ENCODE peak calls at places on chromosomes 7 and 10, in six cellular contexts. J is GM12878, P is HepG2, D is HCT116, N is K562, Y is H1. C is an unnamed sample.

GRCh38 chr7:45579386-45579785 is 5.2 kb downstream of the ADCY1 start:
- DNase-seq in J (no peak), P (no peak), D (no peak), N (peak), Y (no peak), C (no peak)

GRCh38 chr10:8404721-8405120 is 350.2 kb downstream of the GATA3 start:
- DNase-seq in J (peak), P (no peak), D (no peak), N (no peak), Y (no peak), C (no peak)

GRCh38 chr7:3738964-3739363 is 437.9 kb downstream of the SDK1 start:
- DNase-seq in J (no peak), P (no peak), D (no peak), N (no peak), Y (no peak), C (no peak)

GRCh38 chr7:96870934-96871333 is 134.4 kb upstream of the DLX6 start:
- DNase-seq in J (no peak), P (no peak), D (no peak), N (no peak), Y (no peak), C (no peak)

GRCh38 chr10:102112210-102112817 is 7.9 kb downstream of the LDB1 start:
- DNase-seq in J (no peak), P (no peak), D (no peak), N (peak), Y (no peak), C (no peak)

GRCh38 chr10:122487231-122487765 is 25.9 kb downstream of the HTRA1 start:
- DNase-seq in J (no peak), P (no peak), D (no peak), N (no peak), Y (no peak), C (no peak)

GRCh38 chr7:5083291-5083690 is 37.6 kb downstream of the RBAK start:
- DNase-seq in J (no peak), P (no peak), D (no peak), N (peak), Y (no peak), C (no peak)

GRCh38 chr10:117654105-117654504 is 111.6 kb downstream of the EMX2 start:
- DNase-seq in J (peak), P (no peak), D (no peak), N (no peak), Y (no peak), C (no peak)

GRCh38 chr7:97844036-97844435 is 28.2 kb downstream of the ASNS start:
- DNase-seq in J (no peak), P (peak), D (peak), N (no peak), Y (no peak), C (no peak)

GRCh38 chr7:75953431-75953830 is 38.5 kb downstream of the POR start:
- DNase-seq in J (no peak), P (no peak), D (no peak), N (no peak), Y (no peak), C (no peak)

GRCh38 chr10:99534939-99535763 is 2.4 kb downstream of the NKX2-3 start:
- DNase-seq in J (no peak), P (no peak), D (no peak), N (no peak), Y (no peak), C (no peak)

GRCh38 chr10:7832060-7832459 is 13.8 kb downstream of the TAF3 start:
- DNase-seq in J (no peak), P (no peak), D (no peak), N (no peak), Y (no peak), C (no peak)

GRCh38 chr10:72048450-72049124 is 39.8 kb downstream of the SPOCK2 start:
- DNase-seq in J (peak), P (peak), D (peak), N (peak), Y (peak), C (peak)

GRCh38 chr7:141463986-141464385 is 87.2 kb upstream of the AGK start:
- DNase-seq in J (no peak), P (no peak), D (no peak), N (no peak), Y (no peak), C (no peak)

GRCh38 chr7:141158562-141158961 is 84.7 kb downstream of the TMEM178B start:
- DNase-seq in J (peak), P (no peak), D (peak), N (peak), Y (no peak), C (peak)

GRCh38 chr7:142959202-142959601 is 3.0 kb downstream of the KEL start:
- DNase-seq in J (no peak), P (no peak), D (no peak), N (no peak), Y (no peak), C (no peak)

GRCh38 chr7:99615989-99616358 is 772 bp upstream of the ZSCAN25 start:
- DNase-seq in J (no peak), P (no peak), D (no peak), N (peak), Y (no peak), C (no peak)

GRCh38 chr10:50993817-50994251 is 80.5 kb upstream of the PRKG1 start:
- DNase-seq in J (no peak), P (no peak), D (no peak), N (no peak), Y (no peak), C (no peak)

GRCh38 chr7:100444311-100445278 is 8.3 kb upstream of the PPP1R35 start:
- DNase-seq in J (no peak), P (peak), D (no peak), N (peak), Y (no peak), C (no peak)

GRCh38 chr10:58322072-58322834 is 12.6 kb upstream of the UBE2D1 start:
- DNase-seq in J (no peak), P (peak), D (no peak), N (peak), Y (no peak), C (no peak)

GRCh38 chr10:31757374-31757773 is 171.3 kb downstream of the ARHGAP12 start:
- DNase-seq in J (no peak), P (no peak), D (no peak), N (no peak), Y (no peak), C (no peak)

GRCh38 chr10:71854031-71854430 is 3.0 kb upstream of the PSAP start:
- DNase-seq in J (no peak), P (no peak), D (no peak), N (peak), Y (no peak), C (no peak)

GRCh38 chr10:95309958-95310357 is 19.2 kb upstream of the PDLIM1 start:
- DNase-seq in J (no peak), P (no peak), D (no peak), N (no peak), Y (no peak), C (no peak)

GRCh38 chr7:137774793-137775201 is 72.0 kb downstream of the DGKI start:
- DNase-seq in J (no peak), P (no peak), D (no peak), N (no peak), Y (no peak), C (no peak)

GRCh38 chr7:111224354-111225231 is 133.7 kb downstream of the LRRN3 start:
- DNase-seq in J (no peak), P (no peak), D (no peak), N (no peak), Y (no peak), C (no peak)

GRCh38 chr10:79022565-79023488 is 45.9 kb upstream of the ZMIZ1 start:
- DNase-seq in J (peak), P (peak), D (peak), N (peak), Y (no peak), C (peak)

GRCh38 chr10:4011136-4011812 is 226.3 kb upstream of the KLF6 start:
- DNase-seq in J (no peak), P (no peak), D (no peak), N (no peak), Y (no peak), C (peak)

GRCh38 chr7:120229094-120229493 is 43.9 kb upstream of the KCND2 start:
- DNase-seq in J (no peak), P (no peak), D (no peak), N (no peak), Y (no peak), C (no peak)

GRCh38 chr10:31321396-31321941 is 2.5 kb downstream of the ZEB1 start:
- DNase-seq in J (no peak), P (no peak), D (no peak), N (no peak), Y (no peak), C (no peak)

GRCh38 chr10:124079864-124080263 is 13.5 kb downstream of the CHST15 start:
- DNase-seq in J (no peak), P (no peak), D (no peak), N (no peak), Y (no peak), C (no peak)

GRCh38 chr10:7258948-7259523 is 151.8 kb downstream of the SFMBT2 start:
- DNase-seq in J (no peak), P (no peak), D (no peak), N (no peak), Y (no peak), C (no peak)

GRCh38 chr10:97593423-97593822 is 3.9 kb downstream of the C10orf62 start:
- DNase-seq in J (no peak), P (no peak), D (no peak), N (no peak), Y (no peak), C (no peak)

GRCh38 chr10:130662775-130663174 is 526.6 kb downstream of the GLRX3 start:
- DNase-seq in J (no peak), P (no peak), D (no peak), N (peak), Y (no peak), C (no peak)

GRCh38 chr7:134605978-134606923 is 40.4 kb upstream of the BPGM start:
- DNase-seq in J (no peak), P (peak), D (peak), N (peak), Y (no peak), C (peak)

GRCh38 chr7:158325530-158326381 is 261.9 kb downstream of the PTPRN2 start:
- DNase-seq in J (no peak), P (peak), D (no peak), N (no peak), Y (peak), C (peak)

GRCh38 chr10:77756319-77757232 is 119.0 kb upstream of the KCNMA1 start:
- DNase-seq in J (no peak), P (peak), D (peak), N (peak), Y (peak), C (peak)

DNA sequence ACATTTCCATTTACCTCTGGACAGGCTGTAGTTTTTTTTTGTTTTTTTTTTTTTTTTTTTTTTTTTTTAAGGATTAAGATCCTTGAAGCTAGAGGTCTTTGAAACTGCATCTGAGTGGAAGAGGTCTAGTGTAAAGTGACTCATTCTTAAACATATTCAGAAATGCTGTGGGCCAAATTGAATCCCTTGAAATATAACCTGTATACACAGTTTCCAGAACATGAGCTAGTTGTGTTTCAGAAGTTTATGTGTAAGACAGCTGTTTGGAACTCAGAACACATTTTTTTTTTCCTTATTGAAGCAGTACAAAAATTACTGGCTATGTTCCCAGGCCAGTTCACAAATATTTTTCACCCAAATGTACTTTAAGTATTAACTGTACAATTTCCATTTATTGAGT is 67.9 kb downstream of the PPP1R9A start:
- DNase-seq in J (no peak), P (peak), D (no peak), N (no peak), Y (no peak), C (no peak)
- TF ChIP-seq YY1 in J (no peak), P (no peak), D (no peak), N (no peak), Y (no peak), C (no peak)

GRCh38 chr10:103470755-103471653 is 8.0 kb downstream of the CALHM3 start:
- DNase-seq in J (peak), P (no peak), D (no peak), N (peak), Y (no peak), C (no peak)
- H3K9ac ChIP-seq in J (peak), P (no peak), D (no peak), N (no peak), Y (no peak), C (peak)

DNA sequence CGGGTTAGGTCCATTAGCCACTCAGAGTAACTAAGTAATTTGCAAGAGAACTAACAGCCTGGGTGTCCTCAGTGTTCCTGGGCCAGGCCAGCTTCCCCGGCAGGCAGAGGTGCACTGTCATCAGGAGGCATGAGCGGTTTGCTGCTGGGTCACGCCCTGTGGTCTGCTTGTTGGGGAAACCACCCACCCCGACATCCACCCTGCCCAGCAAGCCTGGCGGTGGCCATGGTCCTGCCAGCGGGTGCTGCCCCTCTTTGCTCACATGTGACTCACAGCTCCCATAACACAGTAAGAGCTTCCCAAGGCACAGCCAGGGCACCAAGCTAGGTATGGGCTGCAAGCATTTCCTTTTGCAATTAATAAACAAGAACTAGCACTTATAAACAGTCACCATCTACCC is 75.9 kb downstream of the RGS10 start:
- DNase-seq in J (no peak), P (no peak), D (no peak), N (no peak), Y (no peak), C (no peak)
- TF ChIP-seq ZNF274 in J (no peak), P (no peak), D (no peak), N (no peak), Y (no peak), C (no peak)

GRCh38 chr10:101050206-101051069 is 11.4 kb upstream of the KAZALD1 start:
- DNase-seq in J (no peak), P (peak), D (no peak), N (peak), Y (no peak), C (no peak)
- TF ChIP-seq YY1 in J (peak), P (peak), D (no peak), N (peak), Y (no peak), C (no peak)

C was measured in NT2/D1.